ENCODE peak calls at places on chromosomes 4 and X, in six cellular contexts. W, K, C, N, P and Q are unnamed samples.

GRCh38 chr4:129862461-129862860 is 766.5 kb downstream of the C4orf33 start:
- DNase-seq in W (no peak), K (no peak), C (no peak), N (no peak), P (no peak), Q (no peak)

GRCh38 chrX:6574762-6575161 is 39.8 kb upstream of the VCX3A start:
- DNase-seq in W (peak), K (no peak), C (no peak), N (no peak), P (no peak), Q (no peak)

GRCh38 chrX:72621163-72621562 is 48.5 kb upstream of the HDAC8 start:
- DNase-seq in W (no peak), K (peak), C (no peak), N (peak), P (no peak), Q (no peak)

GRCh38 chrX:138885886-138886285 is 174.4 kb upstream of the FGF13 start:
- DNase-seq in W (no peak), K (no peak), C (no peak), N (no peak), P (peak), Q (no peak)

GRCh38 chr4:130257271-130257670 is 1161.3 kb downstream of the C4orf33 start:
- DNase-seq in W (no peak), K (no peak), C (peak), N (no peak), P (peak), Q (peak)

GRCh38 chr4:3291411-3291968 is 1.3 kb upstream of the RGS12 start:
- DNase-seq in W (no peak), K (no peak), C (no peak), N (peak), P (no peak), Q (no peak)

GRCh38 chr4:175635513-175635912 is 176.6 kb downstream of the GPM6A start:
- DNase-seq in W (no peak), K (no peak), C (no peak), N (no peak), P (no peak), Q (no peak)

GRCh38 chrX:153778151-153778551 is 2.7 kb upstream of the SRPK3 start:
- DNase-seq in W (no peak), K (no peak), C (no peak), N (no peak), P (no peak), Q (no peak)

GRCh38 chr4:90234916-90235547 is 107.8 kb downstream of the CCSER1 start:
- DNase-seq in W (no peak), K (no peak), C (no peak), N (peak), P (no peak), Q (no peak)

GRCh38 chr4:7410470-7410869 is 24.3 kb downstream of the PSAPL1 start:
- DNase-seq in W (peak), K (no peak), C (no peak), N (peak), P (no peak), Q (no peak)

GRCh38 chr4:137678796-137679195 is 146.5 kb upstream of the PCDH18 start:
- DNase-seq in W (no peak), K (no peak), C (peak), N (no peak), P (peak), Q (no peak)

GRCh38 chr4:8110071-8110986 is 48.3 kb downstream of the ABLIM2 start:
- DNase-seq in W (peak), K (no peak), C (no peak), N (no peak), P (peak), Q (no peak)

GRCh38 chr4:67809502-67809901 is 55.3 kb upstream of the GNRHR start:
- DNase-seq in W (peak), K (no peak), C (no peak), N (no peak), P (no peak), Q (no peak)

GRCh38 chr4:141391293-141391692 is 170.6 kb downstream of the ZNF330 start:
- DNase-seq in W (no peak), K (no peak), C (no peak), N (no peak), P (no peak), Q (peak)

GRCh38 chrX:150007356-150007755 is 69.1 kb upstream of the EOLA2 start:
- DNase-seq in W (no peak), K (no peak), C (no peak), N (no peak), P (no peak), Q (no peak)

GRCh38 chr4:13546855-13547562 is 2.7 kb upstream of the NKX3-2 start:
- DNase-seq in W (peak), K (no peak), C (no peak), N (no peak), P (no peak), Q (no peak)

GRCh38 chr4:90121961-90122748 is 5.0 kb upstream of the CCSER1 start:
- DNase-seq in W (no peak), K (no peak), C (no peak), N (no peak), P (peak), Q (no peak)

GRCh38 chr4:150126880-150127236 is 48.6 kb downstream of the DCLK2 start:
- DNase-seq in W (no peak), K (no peak), C (peak), N (no peak), P (peak), Q (peak)

GRCh38 chrX:133948895-133949294 is 36.5 kb downstream of the GPC3 start:
- DNase-seq in W (no peak), K (no peak), C (no peak), N (no peak), P (no peak), Q (no peak)

GRCh38 chr4:4689694-4690440 is 148.0 kb upstream of the STX18 start:
- DNase-seq in W (no peak), K (no peak), C (no peak), N (no peak), P (peak), Q (no peak)

GRCh38 chr4:992297-993110 is 700 bp downstream of the SLC26A1 start:
- DNase-seq in W (no peak), K (peak), C (no peak), N (peak), P (no peak), Q (no peak)

GRCh38 chr4:186144596-186145569 is 40.4 kb downstream of the FAM149A start:
- DNase-seq in W (peak), K (peak), C (peak), N (peak), P (peak), Q (peak)

DNA sequence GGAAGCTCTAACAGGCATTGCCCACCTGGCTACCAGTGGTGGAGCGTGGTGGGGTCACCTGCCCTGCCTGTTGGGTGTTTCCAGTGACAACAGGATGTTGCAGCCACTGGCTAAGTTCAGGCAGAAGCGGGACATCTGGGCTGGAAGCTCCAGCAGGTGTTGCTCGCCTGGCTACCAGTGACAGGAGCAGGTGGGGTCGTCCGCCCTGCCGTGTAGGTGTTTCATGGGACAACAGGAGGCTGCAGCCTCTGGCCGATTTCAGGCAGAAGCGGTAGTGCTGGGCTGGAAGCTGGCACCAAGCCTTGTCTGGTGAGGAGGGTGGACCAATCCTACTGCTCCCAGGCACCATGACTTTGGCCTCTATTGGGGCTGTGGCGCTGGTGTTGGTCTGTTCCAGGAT is 39.4 kb downstream of the RIPPLY1 start:
- DNase-seq in W (no peak), K (no peak), C (no peak), N (no peak), P (no peak), Q (no peak)
- TF ChIP-seq CTCF in W (no peak), K (no peak), C (no peak), N (no peak), P (no peak), Q (no peak)

GRCh38 chr4:147093206-147093605 is 147.5 kb upstream of the TTC29 start:
- DNase-seq in W (no peak), K (no peak), C (no peak), N (no peak), P (no peak), Q (no peak)
- H3K4me3 ChIP-seq in W (no peak), K (no peak), C (no peak), N (no peak), P (no peak), Q (no peak)

DNA sequence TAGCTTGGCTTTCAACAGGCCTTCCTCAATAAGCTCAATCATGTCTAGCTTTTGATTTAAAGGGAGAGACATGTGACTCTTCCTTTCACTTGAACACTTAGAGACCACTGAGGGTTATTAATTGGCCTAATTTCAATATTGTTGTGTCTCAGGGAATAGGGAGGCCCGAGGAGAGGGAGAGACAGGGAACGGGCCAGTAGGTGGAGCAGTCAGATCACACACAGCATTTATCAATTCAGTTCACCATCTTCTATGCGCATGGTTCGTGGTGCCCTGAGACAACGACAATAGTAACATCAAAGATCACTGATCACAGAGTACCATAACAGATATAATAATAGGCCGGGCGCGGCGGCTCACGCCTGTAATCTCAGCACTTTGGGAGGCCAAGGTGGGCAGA is 17.8 kb downstream of the ZNF81 start:
- DNase-seq in W (peak), K (no peak), C (peak), N (peak), P (peak), Q (peak)
- TF ChIP-seq CTCF in W (peak), K (no peak), C (peak), N (peak), P (peak), Q (peak)

GRCh38 chrX:44908198-44908597 is 35.2 kb downstream of the KDM6A start:
- DNase-seq in W (no peak), K (no peak), C (no peak), N (no peak), P (no peak), Q (peak)

GRCh38 chrX:44904542-44905115 is 31.6 kb downstream of the KDM6A start:
- DNase-seq in W (no peak), K (no peak), C (no peak), N (no peak), P (no peak), Q (no peak)

GRCh38 chrX:44903842-44904530 is 31.0 kb downstream of the KDM6A start:
- DNase-seq in W (no peak), K (no peak), C (no peak), N (no peak), P (no peak), Q (no peak)

GRCh38 chrX:44906542-44906941 is 33.6 kb downstream of the KDM6A start:
- DNase-seq in W (no peak), K (no peak), C (no peak), N (no peak), P (no peak), Q (no peak)

GRCh38 chrX:44906041-44906440 is 33.1 kb downstream of the KDM6A start:
- DNase-seq in W (no peak), K (no peak), C (no peak), N (no peak), P (no peak), Q (no peak)
- H3K4me3 ChIP-seq in W (no peak), K (no peak), C (no peak), N (no peak), P (no peak), Q (no peak)

GRCh38 chrX:111164728-111165127 is 68.7 kb downstream of the PAK3 start:
- DNase-seq in W (no peak), K (no peak), C (no peak), N (no peak), P (no peak), Q (peak)
- TF ChIP-seq CTCF in W (peak), K (peak), C (peak), N (no peak), P (peak), Q (no peak)

GRCh38 chr4:143420227-143420626 is 83.6 kb downstream of the GAB1 start:
- DNase-seq in W (no peak), K (no peak), C (no peak), N (no peak), P (no peak), Q (no peak)

GRCh38 chr4:143424276-143424675 is 87.6 kb downstream of the GAB1 start:
- DNase-seq in W (no peak), K (no peak), C (no peak), N (no peak), P (no peak), Q (no peak)

GRCh38 chr4:143417679-143418403 is 81.2 kb downstream of the GAB1 start:
- DNase-seq in W (no peak), K (no peak), C (no peak), N (no peak), P (no peak), Q (no peak)

DNA sequence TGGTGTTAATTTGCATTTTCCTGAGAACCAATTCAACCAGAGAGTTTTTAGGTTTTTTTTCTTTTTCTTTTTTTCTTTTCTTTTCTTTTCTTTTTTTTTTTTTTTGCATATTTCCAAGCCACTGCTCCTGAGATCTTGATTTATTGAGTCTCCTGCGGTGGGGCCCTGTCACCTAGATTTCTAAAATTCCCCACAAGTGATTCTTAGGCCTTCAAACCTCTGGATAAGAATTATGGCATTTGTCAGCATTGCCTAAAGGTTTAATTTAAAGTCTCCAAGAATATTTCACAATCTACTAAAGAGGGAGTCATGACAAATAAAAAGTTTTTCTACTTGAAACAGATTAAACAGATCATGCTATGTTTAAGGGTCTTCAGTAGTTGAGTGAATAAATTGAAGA is 84.9 kb downstream of the GAB1 start:
- DNase-seq in W (no peak), K (no peak), C (no peak), N (no peak), P (no peak), Q (no peak)
- H3K4me3 ChIP-seq in W (no peak), K (no peak), C (no peak), N (no peak), P (no peak), Q (no peak)

GRCh38 chrX:15146515-15146914 is 123.4 kb downstream of the ASB9 start:
- DNase-seq in W (peak), K (no peak), C (peak), N (peak), P (peak), Q (peak)
- TF ChIP-seq CTCF in W (peak), K (peak), C (peak), N (no peak), P (peak), Q (peak)

GRCh38 chr4:2059726-2060577 is 825 bp downstream of the NAT8L start:
- DNase-seq in W (no peak), K (no peak), C (no peak), N (no peak), P (no peak), Q (no peak)
- H3K4me3 ChIP-seq in W (no peak), K (peak), C (no peak), N (no peak), P (no peak), Q (no peak)

DNA sequence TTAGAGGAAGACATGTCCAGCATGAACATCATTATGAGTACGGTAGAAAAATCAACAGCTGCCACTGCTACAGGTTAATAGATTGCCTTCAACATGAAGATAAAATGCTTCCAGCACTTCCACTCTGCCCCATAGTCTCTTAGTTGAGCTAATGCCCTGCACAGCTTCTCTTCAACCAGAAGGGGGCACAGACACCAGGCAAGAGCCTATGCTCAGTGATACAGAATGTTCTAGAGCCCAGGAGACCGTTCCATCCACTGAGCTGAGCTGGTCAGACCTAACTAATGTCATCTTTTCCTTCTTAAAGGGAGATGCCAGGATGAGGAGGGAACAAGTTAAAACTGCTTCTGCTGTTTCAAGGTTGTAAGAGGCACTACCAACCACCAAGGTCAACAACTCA is 42.2 kb downstream of the SMIM10L2A start:
- DNase-seq in W (no peak), K (no peak), C (peak), N (no peak), P (no peak), Q (no peak)
- TF ChIP-seq CTCF in W (peak), K (no peak), C (peak), N (no peak), P (peak), Q (peak)

DNA sequence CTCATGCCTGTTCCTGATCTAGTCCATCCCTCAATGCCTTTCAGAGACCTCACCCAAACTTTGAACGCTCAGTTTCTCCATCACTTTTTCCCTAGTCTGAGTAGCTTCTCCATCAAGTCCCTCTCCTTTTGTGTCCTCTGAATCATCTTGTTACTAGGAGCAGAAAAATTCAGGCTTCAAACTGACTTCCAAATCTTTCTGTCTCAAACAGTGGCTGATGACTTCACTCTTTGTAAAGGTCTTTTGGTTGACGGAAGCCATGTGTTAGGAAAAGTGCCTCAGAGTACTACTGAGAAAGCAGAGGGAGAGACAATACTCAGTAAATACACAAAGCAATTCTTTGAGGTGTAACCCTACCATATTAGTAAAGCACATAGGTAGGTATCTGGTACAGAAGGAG is 65.7 kb upstream of the CAMK2D start:
- DNase-seq in W (no peak), K (no peak), C (no peak), N (no peak), P (peak), Q (peak)
- H3K4me3 ChIP-seq in W (no peak), K (no peak), C (no peak), N (no peak), P (no peak), Q (no peak)